ENCODE peak calls at places on chromosomes 12 and 14, in four cellular contexts. One of them, this sample, is unnamed.

GRCh38 chr14:39431416-39432178 is 636 bp downstream of the FBXO33 start:
- DNase-seq in stimulated activated CD4-positive, alpha-beta T cell treated with anti-CD3 and anti-CD28 coated beads, Interleukin-15, amount 100 ng/mL, for 1 hour: peak
- DNase-seq in testis: peak
- DNase-seq in tibial artery: peak
- DNase-seq in this sample: peak

GRCh38 chr14:32630701-32631100 is 301.6 kb downstream of the AKAP6 start:
- DNase-seq in testis: no peak
- DNase-seq in stimulated activated CD4-positive, alpha-beta T cell treated with anti-CD3 and anti-CD28 coated beads, Interleukin-15, amount 100 ng/mL, for 1 hour: no peak
- DNase-seq in tibial artery: no peak
- DNase-seq in this sample: no peak

GRCh38 chr12:70267550-70267949 is 24.3 kb downstream of the CNOT2 start:
- DNase-seq in testis: no peak
- DNase-seq in stimulated activated CD4-positive, alpha-beta T cell treated with anti-CD3 and anti-CD28 coated beads, Interleukin-15, amount 100 ng/mL, for 1 hour: no peak
- DNase-seq in tibial artery: no peak
- DNase-seq in this sample: no peak

GRCh38 chr14:22824711-22825359 is 4.9 kb upstream of the MRPL52 start:
- DNase-seq in stimulated activated CD4-positive, alpha-beta T cell treated with anti-CD3 and anti-CD28 coated beads, Interleukin-15, amount 100 ng/mL, for 1 hour: no peak
- DNase-seq in tibial artery: no peak
- DNase-seq in testis: no peak
- DNase-seq in this sample: no peak

GRCh38 chr12:131836193-131836592 is 8.0 kb downstream of the MMP17 start:
- DNase-seq in testis: no peak
- DNase-seq in tibial artery: no peak
- DNase-seq in stimulated activated CD4-positive, alpha-beta T cell treated with anti-CD3 and anti-CD28 coated beads, Interleukin-15, amount 100 ng/mL, for 1 hour: no peak
- DNase-seq in this sample: no peak

GRCh38 chr14:61322011-61322798 is 826 bp downstream of the PRKCH start:
- DNase-seq in testis: no peak
- DNase-seq in tibial artery: peak
- DNase-seq in stimulated activated CD4-positive, alpha-beta T cell treated with anti-CD3 and anti-CD28 coated beads, Interleukin-15, amount 100 ng/mL, for 1 hour: no peak
- DNase-seq in this sample: no peak

GRCh38 chr12:105659355-105660075 is 329.0 kb downstream of the C12orf75 start:
- DNase-seq in stimulated activated CD4-positive, alpha-beta T cell treated with anti-CD3 and anti-CD28 coated beads, Interleukin-15, amount 100 ng/mL, for 1 hour: no peak
- DNase-seq in tibial artery: no peak
- DNase-seq in testis: peak
- DNase-seq in this sample: no peak

GRCh38 chr12:92330654-92331053 is 185.0 kb upstream of the BTG1 start:
- DNase-seq in testis: no peak
- DNase-seq in stimulated activated CD4-positive, alpha-beta T cell treated with anti-CD3 and anti-CD28 coated beads, Interleukin-15, amount 100 ng/mL, for 1 hour: no peak
- DNase-seq in tibial artery: no peak
- DNase-seq in this sample: no peak

GRCh38 chr12:109810954-109811623 is 22.1 kb downstream of the TRPV4 start:
- DNase-seq in tibial artery: no peak
- DNase-seq in testis: no peak
- DNase-seq in stimulated activated CD4-positive, alpha-beta T cell treated with anti-CD3 and anti-CD28 coated beads, Interleukin-15, amount 100 ng/mL, for 1 hour: no peak
- DNase-seq in this sample: no peak

GRCh38 chr14:72790887-72791566 is 102.9 kb downstream of the DPF3 start:
- DNase-seq in testis: no peak
- DNase-seq in tibial artery: peak
- DNase-seq in stimulated activated CD4-positive, alpha-beta T cell treated with anti-CD3 and anti-CD28 coated beads, Interleukin-15, amount 100 ng/mL, for 1 hour: no peak
- DNase-seq in this sample: no peak